ENCODE peak calls at places on chromosomes 13 and 19, in seven cellular contexts. N is CMK; E is mucosa of descending colon; Y is activated T-cell treated with anti-CD3 and anti-CD28 coated beads, Interleukin-2, amount 50 U/mL, for 1 hour; X is AG04450; Z is NCI-H345; K is activated CD4-positive, alpha-beta T cell treated with anti-CD3 and anti-CD28 coated beads, Interleukin-2, amount 10 ng/mL, durations not matched to agents 7 days and 5 days. C is an unnamed sample.

GRCh38 chr19:12278713-12279112 is 16.0 kb downstream of the ZNF44 start:
- DNase-seq in K (no peak), Z (no peak), X (no peak), N (no peak), Y (no peak), E (no peak), C (no peak)

GRCh38 chr13:27587083-27587482 is 33.2 kb downstream of the LNX2 start:
- DNase-seq in N (no peak), K (no peak), Y (no peak), X (no peak), E (no peak), Z (no peak), C (no peak)

GRCh38 chr13:26727122-26727521 is 33.5 kb downstream of the GPR12 start:
- DNase-seq in X (no peak), K (no peak), Z (no peak), E (no peak), Y (no peak), N (no peak), C (no peak)

GRCh38 chr19:2385053-2385721 is 25.1 kb downstream of the TMPRSS9 start:
- DNase-seq in K (no peak), N (no peak), Z (peak), E (peak), Y (no peak), X (peak), C (peak)

GRCh38 chr13:110932588-110932987 is 17.7 kb upstream of the ANKRD10 start:
- DNase-seq in X (no peak), E (no peak), Z (no peak), N (no peak), Y (no peak), K (no peak), C (no peak)

GRCh38 chr13:48626077-48626449 is 27.7 kb upstream of the CYSLTR2 start:
- DNase-seq in N (no peak), E (no peak), Y (no peak), Z (no peak), K (no peak), X (no peak), C (no peak)

GRCh38 chr13:112767506-112768471 is 78.0 kb downstream of the ATP11A start:
- DNase-seq in X (no peak), K (no peak), Z (no peak), E (peak), N (peak), Y (no peak), C (no peak)

GRCh38 chr19:48135411-48135810 is 24.8 kb upstream of the PLA2G4C start:
- DNase-seq in K (no peak), N (no peak), Y (no peak), X (no peak), E (no peak), Z (no peak), C (no peak)

GRCh38 chr19:19185853-19186728 is 5.9 kb downstream of the BORCS8 start:
- DNase-seq in X (no peak), Z (peak), Y (peak), E (peak), N (peak), K (peak), C (peak)

GRCh38 chr19:343941-344624 is 513 bp downstream of the MIER2 start:
- DNase-seq in N (no peak), X (no peak), E (peak), Z (peak), K (peak), Y (no peak), C (peak)

C was measured in OCI-LY7.